ENCODE peak calls at places on chromosome 1, in seven cellular contexts. A is NCI-H1417, P is endothelial cell, E is HS-27A, F is mucosa of descending colon, J is HCT116, U is T-helper 2 cell. S is an unnamed sample.
A peak's percentile ranks its signal among the peaks of the same experiment; 100 is the strongest.

GRCh38 chr1:187051618-187052232 is 223.0 kb downstream of the PLA2G4A start:
- DNase-seq in U (no peak), F (no peak), E (peak; percentile 24), A (peak; percentile 88), P (peak; percentile 22), J (peak; percentile 59), S (no peak)

GRCh38 chr1:155219592-155220031 is 11.1 kb downstream of the MTX1 start:
- DNase-seq in U (no peak), F (no peak), P (no peak), E (no peak), J (no peak), A (peak; percentile 24), S (no peak)

GRCh38 chr1:225877570-225877969 is 4.6 kb downstream of the TMEM63A start:
- DNase-seq in E (no peak), U (no peak), J (no peak), F (peak; percentile 72), A (peak; percentile 22), P (peak; percentile 76), S (peak; percentile 79)

GRCh38 chr1:42952353-42953001 is 6.2 kb downstream of the SLC2A1 start:
- DNase-seq in U (no peak), P (no peak), E (no peak), A (no peak), F (no peak), J (no peak), S (no peak)

GRCh38 chr1:91805343-91805801 is 80.6 kb downstream of the TGFBR3 start:
- DNase-seq in E (no peak), U (no peak), P (no peak), F (no peak), A (no peak), J (no peak), S (no peak)

GRCh38 chr1:111804736-111805135 is 49.0 kb downstream of the DDX20 start:
- DNase-seq in E (no peak), F (no peak), P (no peak), U (no peak), A (peak; percentile 85), J (no peak), S (no peak)

GRCh38 chr1:16026723-16027484 is 5.1 kb downstream of the CLCNKA start:
- DNase-seq in P (peak; percentile 55), J (no peak), E (no peak), F (no peak), U (no peak), A (peak; percentile 52), S (no peak)

GRCh38 chr1:57489342-57490036 is 65.6 kb upstream of the DAB1 start:
- DNase-seq in J (no peak), F (no peak), A (no peak), U (no peak), E (no peak), P (no peak), S (no peak)

GRCh38 chr1:46637444-46638083 is 21.0 kb upstream of the MOB3C start:
- DNase-seq in J (no peak), E (no peak), U (no peak), A (no peak), P (no peak), F (no peak), S (no peak)

GRCh38 chr1:31920986-31921385 is 17.2 kb downstream of the PTP4A2 start:
- DNase-seq in E (no peak), U (no peak), J (no peak), P (no peak), F (no peak), A (no peak), S (no peak)

GRCh38 chr1:84166797-84167196 is 22.7 kb downstream of the PRKACB start:
- DNase-seq in J (no peak), E (no peak), P (no peak), A (peak; percentile 45), U (no peak), F (no peak), S (no peak)

GRCh38 chr1:212224102-212224501 is 61.1 kb upstream of the PPP2R5A start:
- DNase-seq in J (no peak), F (no peak), P (no peak), U (no peak), E (no peak), A (no peak), S (no peak)

GRCh38 chr1:60894121-60894520 is 188.2 kb upstream of the NFIA start:
- DNase-seq in P (no peak), E (no peak), F (no peak), J (no peak), U (no peak), A (peak; percentile 61), S (peak; percentile 48)

GRCh38 chr1:177620636-177621190 is 349.1 kb downstream of the SEC16B start:
- DNase-seq in E (no peak), U (no peak), J (no peak), P (no peak), A (no peak), F (no peak), S (no peak)

GRCh38 chr1:168552961-168553360 is 9.2 kb upstream of the XCL2 start:
- DNase-seq in A (no peak), F (no peak), U (no peak), J (no peak), E (no peak), P (no peak), S (no peak)

GRCh38 chr1:162161921-162162550 is 92.5 kb downstream of the NOS1AP start:
- DNase-seq in A (no peak), F (no peak), E (no peak), J (no peak), U (no peak), P (no peak), S (no peak)

S was measured in left ventricle myocardium superior.